ENCODE peak calls at places on chromosomes 16 and 17, in nine cellular contexts. One of them, this sample, is unnamed.

GRCh38 chr17:44565866-44566443 is 8.7 kb downstream of the FZD2 start:
- DNase-seq in tibial nerve: no peak
- DNase-seq in right atrium auricular region: no peak
- DNase-seq in adrenal gland: no peak
- DNase-seq in stomach: no peak
- DNase-seq in PC-9: no peak
- DNase-seq in mesendoderm: no peak
- DNase-seq in esophagus muscularis mucosa: no peak
- DNase-seq in heart right ventricle: no peak
- DNase-seq in this sample: no peak

GRCh38 chr16:57025941-57026777 is 36.8 kb downstream of the NLRC5 start:
- DNase-seq in tibial nerve: no peak
- DNase-seq in right atrium auricular region: no peak
- DNase-seq in adrenal gland: no peak
- DNase-seq in stomach: no peak
- DNase-seq in PC-9: no peak
- DNase-seq in mesendoderm: no peak
- DNase-seq in esophagus muscularis mucosa: no peak
- DNase-seq in heart right ventricle: no peak
- DNase-seq in this sample: no peak

GRCh38 chr17:38452719-38453118 is 24.5 kb downstream of the ARHGAP23 start:
- DNase-seq in tibial nerve: no peak
- DNase-seq in right atrium auricular region: no peak
- DNase-seq in adrenal gland: no peak
- DNase-seq in stomach: no peak
- DNase-seq in PC-9: no peak
- DNase-seq in mesendoderm: peak; percentile 54
- DNase-seq in esophagus muscularis mucosa: no peak
- DNase-seq in heart right ventricle: no peak
- DNase-seq in this sample: no peak

GRCh38 chr16:23048164-23048563 is 101.1 kb downstream of the USP31 start:
- DNase-seq in tibial nerve: no peak
- DNase-seq in right atrium auricular region: no peak
- DNase-seq in adrenal gland: no peak
- DNase-seq in stomach: no peak
- DNase-seq in PC-9: no peak
- DNase-seq in mesendoderm: peak; percentile 6
- DNase-seq in esophagus muscularis mucosa: peak; percentile 42
- DNase-seq in heart right ventricle: no peak
- DNase-seq in this sample: no peak

GRCh38 chr17:39673335-39674081 is 5.3 kb downstream of the PNMT start:
- DNase-seq in tibial nerve: no peak
- DNase-seq in right atrium auricular region: no peak
- DNase-seq in adrenal gland: no peak
- DNase-seq in stomach: no peak
- DNase-seq in PC-9: no peak
- DNase-seq in mesendoderm: no peak
- DNase-seq in esophagus muscularis mucosa: no peak
- DNase-seq in heart right ventricle: no peak
- DNase-seq in this sample: no peak

GRCh38 chr16:20884240-20884556 is 16.0 kb downstream of the DCUN1D3 start:
- DNase-seq in tibial nerve: no peak
- DNase-seq in right atrium auricular region: no peak
- DNase-seq in adrenal gland: no peak
- DNase-seq in stomach: no peak
- DNase-seq in PC-9: no peak
- DNase-seq in mesendoderm: no peak
- DNase-seq in esophagus muscularis mucosa: no peak
- DNase-seq in heart right ventricle: no peak
- DNase-seq in this sample: peak; percentile 51

GRCh38 chr16:22727285-22728166 is 86.4 kb upstream of the HS3ST2 start:
- DNase-seq in tibial nerve: no peak
- DNase-seq in right atrium auricular region: no peak
- DNase-seq in adrenal gland: no peak
- DNase-seq in stomach: no peak
- DNase-seq in PC-9: no peak
- DNase-seq in mesendoderm: no peak
- DNase-seq in esophagus muscularis mucosa: no peak
- DNase-seq in heart right ventricle: no peak
- DNase-seq in this sample: no peak

GRCh38 chr17:39008633-39009032 is 41.4 kb upstream of the FBXO47 start:
- DNase-seq in tibial nerve: no peak
- DNase-seq in right atrium auricular region: no peak
- DNase-seq in adrenal gland: no peak
- DNase-seq in stomach: no peak
- DNase-seq in PC-9: no peak
- DNase-seq in mesendoderm: no peak
- DNase-seq in esophagus muscularis mucosa: no peak
- DNase-seq in heart right ventricle: no peak
- DNase-seq in this sample: no peak

GRCh38 chr16:65876624-65877023 is 489.9 kb upstream of the CDH5 start:
- DNase-seq in tibial nerve: no peak
- DNase-seq in right atrium auricular region: no peak
- DNase-seq in adrenal gland: no peak
- DNase-seq in stomach: no peak
- DNase-seq in PC-9: no peak
- DNase-seq in mesendoderm: no peak
- DNase-seq in esophagus muscularis mucosa: no peak
- DNase-seq in heart right ventricle: no peak
- DNase-seq in this sample: no peak

GRCh38 chr17:77465358-77466041 is 324.7 kb downstream of the SEC14L1 start:
- DNase-seq in tibial nerve: no peak
- DNase-seq in right atrium auricular region: peak; percentile 78
- DNase-seq in adrenal gland: peak; percentile 66
- DNase-seq in stomach: peak; percentile 62
- DNase-seq in PC-9: no peak
- DNase-seq in mesendoderm: peak; percentile 82
- DNase-seq in esophagus muscularis mucosa: no peak
- DNase-seq in heart right ventricle: peak; percentile 78
- DNase-seq in this sample: peak; percentile 58

GRCh38 chr16:79067600-79067999 is 532.9 kb downstream of the MAF start:
- DNase-seq in tibial nerve: no peak
- DNase-seq in right atrium auricular region: no peak
- DNase-seq in adrenal gland: no peak
- DNase-seq in stomach: no peak
- DNase-seq in PC-9: no peak
- DNase-seq in mesendoderm: no peak
- DNase-seq in esophagus muscularis mucosa: no peak
- DNase-seq in heart right ventricle: no peak
- DNase-seq in this sample: no peak

GRCh38 chr17:59707971-59708425 is 544 bp downstream of the VMP1 start:
- DNase-seq in tibial nerve: no peak
- DNase-seq in right atrium auricular region: no peak
- DNase-seq in adrenal gland: no peak
- DNase-seq in stomach: no peak
- DNase-seq in PC-9: no peak
- DNase-seq in mesendoderm: no peak
- DNase-seq in esophagus muscularis mucosa: no peak
- DNase-seq in heart right ventricle: no peak
- DNase-seq in this sample: peak; percentile 29

GRCh38 chr16:89197633-89198416 is 2.5 kb downstream of the SLC22A31 start:
- DNase-seq in tibial nerve: no peak
- DNase-seq in right atrium auricular region: no peak
- DNase-seq in adrenal gland: no peak
- DNase-seq in stomach: peak; percentile 52
- DNase-seq in PC-9: no peak
- DNase-seq in mesendoderm: no peak
- DNase-seq in esophagus muscularis mucosa: no peak
- DNase-seq in heart right ventricle: no peak
- DNase-seq in this sample: peak; percentile 5

GRCh38 chr17:14459955-14460354 is 159.1 kb downstream of the HS3ST3B1 start:
- DNase-seq in tibial nerve: no peak
- DNase-seq in right atrium auricular region: no peak
- DNase-seq in adrenal gland: no peak
- DNase-seq in stomach: no peak
- DNase-seq in PC-9: no peak
- DNase-seq in mesendoderm: no peak
- DNase-seq in esophagus muscularis mucosa: no peak
- DNase-seq in heart right ventricle: no peak
- DNase-seq in this sample: no peak

GRCh38 chr17:395974-396373 is 43.4 kb upstream of the RPH3AL start:
- DNase-seq in tibial nerve: no peak
- DNase-seq in right atrium auricular region: no peak
- DNase-seq in adrenal gland: no peak
- DNase-seq in stomach: no peak
- DNase-seq in PC-9: no peak
- DNase-seq in mesendoderm: no peak
- DNase-seq in esophagus muscularis mucosa: no peak
- DNase-seq in heart right ventricle: no peak
- DNase-seq in this sample: no peak

GRCh38 chr17:393806-394717 is 41.5 kb upstream of the RPH3AL start:
- DNase-seq in tibial nerve: no peak
- DNase-seq in right atrium auricular region: no peak
- DNase-seq in adrenal gland: no peak
- DNase-seq in stomach: no peak
- DNase-seq in PC-9: no peak
- DNase-seq in mesendoderm: no peak
- DNase-seq in esophagus muscularis mucosa: no peak
- DNase-seq in heart right ventricle: no peak
- DNase-seq in this sample: no peak

GRCh38 chr17:394718-395095 is 42.1 kb upstream of the RPH3AL start:
- DNase-seq in tibial nerve: no peak
- DNase-seq in right atrium auricular region: no peak
- DNase-seq in adrenal gland: no peak
- DNase-seq in stomach: no peak
- DNase-seq in PC-9: no peak
- DNase-seq in mesendoderm: no peak
- DNase-seq in esophagus muscularis mucosa: no peak
- DNase-seq in heart right ventricle: no peak
- DNase-seq in this sample: no peak

GRCh38 chr17:396788-397187 is 44.2 kb upstream of the RPH3AL start:
- DNase-seq in tibial nerve: no peak
- DNase-seq in right atrium auricular region: no peak
- DNase-seq in adrenal gland: no peak
- DNase-seq in stomach: no peak
- DNase-seq in PC-9: no peak
- DNase-seq in mesendoderm: no peak
- DNase-seq in esophagus muscularis mucosa: no peak
- DNase-seq in heart right ventricle: no peak
- DNase-seq in this sample: no peak

DNA sequence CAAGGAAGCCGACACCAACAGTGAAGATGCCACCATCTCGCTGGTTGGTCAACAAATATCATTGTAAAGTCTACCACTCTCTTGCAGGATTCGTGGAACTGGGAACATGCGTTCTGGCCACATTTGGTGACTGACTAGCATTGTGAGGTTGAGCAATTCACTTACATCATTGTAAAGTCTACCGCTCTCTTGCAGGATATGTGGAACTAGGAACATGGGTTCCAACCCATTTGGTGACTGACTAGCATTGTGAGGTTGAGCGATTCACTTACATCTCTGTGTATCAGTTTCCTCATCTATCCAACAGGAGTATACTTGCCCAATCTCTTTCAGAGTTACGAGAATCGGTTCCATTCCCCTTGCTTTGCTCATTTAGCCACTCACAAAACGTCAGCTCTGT is 42.6 kb upstream of the RPH3AL start:
- DNase-seq in tibial nerve: no peak
- DNase-seq in right atrium auricular region: no peak
- DNase-seq in adrenal gland: no peak
- DNase-seq in stomach: no peak
- DNase-seq in PC-9: no peak
- DNase-seq in mesendoderm: no peak
- DNase-seq in esophagus muscularis mucosa: no peak
- DNase-seq in heart right ventricle: no peak
- DNase-seq in this sample: no peak
- H3K27me3 ChIP-seq in tibial nerve: no peaks in the 10 kb centered on the region
- H3K27me3 ChIP-seq in right atrium auricular region: no peaks in the 10 kb centered on the region
- H3K27me3 ChIP-seq in adrenal gland: no peaks in the 10 kb centered on the region
- H3K27me3 ChIP-seq in stomach: no peaks in the 10 kb centered on the region
- H3K27me3 ChIP-seq in PC-9: peaks cover 20% of the 10 kb centered on the region
- H3K27me3 ChIP-seq in mesendoderm: no peaks in the 10 kb centered on the region
- H3K27me3 ChIP-seq in esophagus muscularis mucosa: no peaks in the 10 kb centered on the region
- H3K27me3 ChIP-seq in heart right ventricle: no peaks in the 10 kb centered on the region
- H3K27me3 ChIP-seq in this sample: no peaks in the 10 kb centered on the region

DNA sequence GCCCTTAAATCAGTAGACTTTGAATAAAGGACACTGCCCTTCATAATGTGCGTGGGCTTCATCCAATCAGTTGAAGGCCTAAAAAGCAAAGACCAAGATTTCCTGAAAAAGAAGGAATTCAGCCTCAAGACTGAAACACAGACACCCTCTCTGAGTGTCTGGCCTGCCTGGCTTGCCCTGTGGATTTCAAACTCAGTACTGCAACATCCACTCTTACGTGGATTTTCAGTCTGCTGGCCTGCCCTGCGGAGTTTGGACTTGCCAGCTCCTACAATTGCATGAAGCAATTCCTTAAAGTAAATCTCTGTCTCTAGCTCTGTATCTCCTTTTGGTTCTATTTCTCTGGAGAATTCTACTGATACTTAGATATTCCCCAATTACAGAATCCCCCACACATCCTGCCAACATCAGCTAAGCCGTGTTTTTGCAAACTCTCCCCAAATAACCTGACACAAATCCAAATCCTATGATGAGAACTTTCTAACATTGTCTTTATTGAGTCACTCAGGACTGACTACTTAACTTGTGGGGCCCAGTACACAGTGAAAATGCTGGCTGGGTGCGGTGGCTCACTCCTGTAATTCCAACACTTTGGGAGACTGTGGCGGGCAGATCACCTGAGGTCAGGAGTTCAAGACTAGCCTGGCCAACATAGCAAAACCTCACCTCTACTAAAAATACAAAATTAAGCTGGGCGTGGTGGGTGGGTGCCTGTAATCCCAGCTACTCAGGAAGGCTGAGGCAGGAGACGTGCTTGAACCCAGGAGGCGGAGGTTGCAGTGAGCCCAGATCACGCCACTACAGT is 7.2 kb upstream of the TNFRSF17 start:
- DNase-seq in tibial nerve: no peak
- DNase-seq in right atrium auricular region: no peak
- DNase-seq in adrenal gland: no peak
- DNase-seq in stomach: no peak
- DNase-seq in PC-9: no peak
- DNase-seq in mesendoderm: no peak
- DNase-seq in esophagus muscularis mucosa: no peak
- DNase-seq in heart right ventricle: no peak
- DNase-seq in this sample: no peak
- H3K4me1 ChIP-seq in tibial nerve: no peaks in the 10 kb centered on the region
- H3K4me1 ChIP-seq in right atrium auricular region: no peaks in the 10 kb centered on the region
- H3K4me1 ChIP-seq in adrenal gland: no peaks in the 10 kb centered on the region
- H3K4me1 ChIP-seq in stomach: no peaks in the 10 kb centered on the region
- H3K4me1 ChIP-seq in PC-9: peaks cover 14% of the 10 kb centered on the region
- H3K4me1 ChIP-seq in mesendoderm: no peaks in the 10 kb centered on the region
- H3K4me1 ChIP-seq in esophagus muscularis mucosa: no peaks in the 10 kb centered on the region
- H3K4me1 ChIP-seq in heart right ventricle: no peaks in the 10 kb centered on the region
- H3K4me1 ChIP-seq in this sample: no peaks in the 10 kb centered on the region

GRCh38 chr17:20084621-20085282 is 75.6 kb downstream of the SPECC1 start:
- DNase-seq in tibial nerve: no peak
- DNase-seq in right atrium auricular region: no peak
- DNase-seq in adrenal gland: no peak
- DNase-seq in stomach: no peak
- DNase-seq in PC-9: no peak
- DNase-seq in mesendoderm: no peak
- DNase-seq in esophagus muscularis mucosa: no peak
- DNase-seq in heart right ventricle: no peak
- DNase-seq in this sample: no peak
- H3K27me3 ChIP-seq in tibial nerve: no peaks in the 10 kb centered on the region
- H3K27me3 ChIP-seq in right atrium auricular region: no peaks in the 10 kb centered on the region
- H3K27me3 ChIP-seq in adrenal gland: no peaks in the 10 kb centered on the region
- H3K27me3 ChIP-seq in stomach: no peaks in the 10 kb centered on the region
- H3K27me3 ChIP-seq in PC-9: no peaks in the 10 kb centered on the region
- H3K27me3 ChIP-seq in mesendoderm: no peaks in the 10 kb centered on the region
- H3K27me3 ChIP-seq in esophagus muscularis mucosa: no peaks in the 10 kb centered on the region
- H3K27me3 ChIP-seq in heart right ventricle: no peaks in the 10 kb centered on the region
- H3K27me3 ChIP-seq in this sample: no peaks in the 10 kb centered on the region

GRCh38 chr16:3138823-3139426 is 4.1 kb downstream of the ZNF213 start:
- DNase-seq in tibial nerve: no peak
- DNase-seq in right atrium auricular region: no peak
- DNase-seq in adrenal gland: no peak
- DNase-seq in stomach: no peak
- DNase-seq in PC-9: no peak
- DNase-seq in mesendoderm: no peak
- DNase-seq in esophagus muscularis mucosa: no peak
- DNase-seq in heart right ventricle: no peak
- DNase-seq in this sample: no peak
- H3K4me1 ChIP-seq in tibial nerve: peaks cover 27% of the 10 kb centered on the region
- H3K4me1 ChIP-seq in right atrium auricular region: peaks cover 27% of the 10 kb centered on the region
- H3K4me1 ChIP-seq in adrenal gland: peaks cover 10% of the 10 kb centered on the region
- H3K4me1 ChIP-seq in stomach: peaks cover 21% of the 10 kb centered on the region
- H3K4me1 ChIP-seq in PC-9: peaks cover 9% of the 10 kb centered on the region
- H3K4me1 ChIP-seq in mesendoderm: no peaks in the 10 kb centered on the region
- H3K4me1 ChIP-seq in esophagus muscularis mucosa: peaks cover 20% of the 10 kb centered on the region
- H3K4me1 ChIP-seq in heart right ventricle: peaks cover 16% of the 10 kb centered on the region
- H3K4me1 ChIP-seq in this sample: no peaks in the 10 kb centered on the region